ENCODE peak calls at places on chromosomes 12 and 14, in eight cellular contexts. R is neural progenitor cell, D is K562, K is GM23248, F is HCT116, C is astrocyte, W is mammary epithelial cell, L is HepG2. M is an unnamed sample.
A peak's percentile ranks its signal among the peaks of the same experiment; 100 is the strongest.

GRCh38 chr14:50658203-50658602 is 9.9 kb downstream of the SAV1 start:
- DNase-seq in R (peak; percentile 33), D (no peak), K (peak; percentile 80), F (no peak), C (peak; percentile 57), W (no peak), L (no peak), M (peak; percentile 86)

GRCh38 chr12:106769546-106769945 is 4.9 kb upstream of the RIC8B start:
- DNase-seq in R (no peak), D (no peak), K (peak; percentile 31), F (no peak), C (peak; percentile 29), W (no peak), L (no peak), M (no peak)

GRCh38 chr12:108980831-108981618 is 39.8 kb downstream of the SVOP start:
- DNase-seq in R (no peak), D (no peak), K (peak; percentile 50), F (no peak), C (peak; percentile 81), W (no peak), L (no peak), M (no peak)

GRCh38 chr14:106039400-106039799 is 513.0 kb downstream of the TMEM121 start:
- DNase-seq in R (no peak), D (peak; percentile 36), K (no peak), F (peak; percentile 7), C (no peak), W (no peak), L (no peak), M (no peak)

GRCh38 chr12:38159092-38159551 is 157.5 kb upstream of the ALG10B start:
- DNase-seq in R (no peak), D (no peak), K (no peak), F (no peak), C (no peak), W (no peak), L (no peak), M (no peak)

GRCh38 chr12:49190317-49190716 is 1.4 kb upstream of the TUBA1A start:
- DNase-seq in R (peak; percentile 68), D (no peak), K (no peak), F (no peak), C (no peak), W (no peak), L (no peak), M (no peak)

GRCh38 chr12:89216141-89216952 is 136.0 kb downstream of the DUSP6 start:
- DNase-seq in R (no peak), D (no peak), K (no peak), F (no peak), C (no peak), W (no peak), L (no peak), M (peak; percentile 82)

GRCh38 chr12:64752833-64753238 is 6.4 kb downstream of the GNS start:
- DNase-seq in R (no peak), D (no peak), K (no peak), F (no peak), C (no peak), W (no peak), L (no peak), M (peak; percentile 84)

GRCh38 chr14:55701638-55702037 is 121.6 kb downstream of the KTN1 start:
- DNase-seq in R (no peak), D (no peak), K (peak; percentile 86), F (no peak), C (peak; percentile 82), W (peak; percentile 82), L (no peak), M (no peak)

GRCh38 chr12:93848453-93849120 is 171.4 kb downstream of the CRADD start:
- DNase-seq in R (no peak), D (no peak), K (no peak), F (no peak), C (no peak), W (no peak), L (no peak), M (peak; percentile 6)

GRCh38 chr12:22974865-22975264 is 349.9 kb downstream of the ETNK1 start:
- DNase-seq in R (no peak), D (peak; percentile 14), K (peak; percentile 96), F (peak; percentile 15), C (peak; percentile 94), W (peak; percentile 79), L (peak; percentile 13), M (peak; percentile 83)

GRCh38 chr12:22971247-22971646 is 346.3 kb downstream of the ETNK1 start:
- DNase-seq in R (no peak), D (no peak), K (peak; percentile 11), F (no peak), C (no peak), W (no peak), L (no peak), M (no peak)

GRCh38 chr12:22971771-22972191 is 346.8 kb downstream of the ETNK1 start:
- DNase-seq in R (no peak), D (no peak), K (peak; percentile 39), F (no peak), C (no peak), W (no peak), L (no peak), M (no peak)

DNA sequence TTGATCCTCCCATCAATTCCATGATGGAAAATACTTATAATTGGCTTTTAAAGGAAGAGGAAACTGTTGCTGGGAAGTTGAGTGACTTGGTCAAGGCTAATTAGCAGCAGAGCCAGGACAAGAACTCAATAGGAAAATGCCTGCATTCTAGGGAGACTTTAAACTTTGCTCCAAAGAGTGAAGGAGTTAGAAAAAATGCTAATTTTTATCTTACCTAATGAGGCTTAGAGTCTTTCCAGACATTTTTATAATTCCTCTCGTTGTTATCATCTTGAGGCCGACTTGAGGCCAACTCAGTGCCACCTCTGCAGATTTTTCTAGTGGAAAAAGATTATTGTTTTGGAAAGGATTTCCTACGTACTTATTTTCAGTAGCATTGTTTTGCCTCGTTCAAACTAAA is 344.6 kb downstream of the ETNK1 start:
- DNase-seq in R (no peak), D (no peak), K (no peak), F (no peak), C (peak; percentile 53), W (no peak), L (no peak), M (no peak)
- H2AFZ ChIP-seq in R (peak overlapping the region; percentile 20), D (no peak overlapping the region), K (no peak overlapping the region), F (no peak overlapping the region), C (no peak overlapping the region), W (no peak overlapping the region), L (no peak overlapping the region), M (no peak overlapping the region)

GRCh38 chr12:53951577-53952334 is 2.9 kb upstream of the HOXC12 start:
- DNase-seq in R (peak; percentile 40), D (no peak), K (no peak), F (no peak), C (no peak), W (no peak), L (no peak), M (no peak)
- TF ChIP-seq EZH2 in R (peak; percentile 83), D (no peak), K (no peak), F (no peak), C (peak; percentile 82), W (no peak), L (no peak), M (peak; percentile 89)

GRCh38 chr14:23151342-23151741 is 32.1 kb downstream of the SLC7A8 start:
- DNase-seq in R (no peak), D (no peak), K (no peak), F (no peak), C (no peak), W (no peak), L (no peak), M (no peak)

GRCh38 chr14:23149745-23150144 is 30.7 kb upstream of the CEBPE start:
- DNase-seq in R (no peak), D (no peak), K (no peak), F (no peak), C (no peak), W (no peak), L (no peak), M (no peak)

GRCh38 chr14:23154876-23155587 is 28.4 kb downstream of the SLC7A8 start:
- DNase-seq in R (peak; percentile 64), D (peak; percentile 78), K (peak; percentile 95), F (no peak), C (peak; percentile 85), W (peak; percentile 58), L (no peak), M (peak; percentile 85)

GRCh38 chr14:23159516-23159915 is 23.9 kb downstream of the SLC7A8 start:
- DNase-seq in R (no peak), D (no peak), K (no peak), F (no peak), C (no peak), W (no peak), L (no peak), M (no peak)

GRCh38 chr14:23153891-23154796 is 29.3 kb downstream of the SLC7A8 start:
- DNase-seq in R (peak; percentile 46), D (peak; percentile 94), K (peak; percentile 96), F (peak; percentile 38), C (peak; percentile 41), W (peak; percentile 78), L (no peak), M (peak; percentile 61)
- H2AFZ ChIP-seq in R (no peak overlapping the region), D (peak overlapping the region; percentile 87), K (peak overlapping the region; percentile 92), F (no peak overlapping the region), C (no peak overlapping the region), W (peak overlapping the region; percentile 70), L (no peak overlapping the region), M (peak overlapping the region; percentile 92)

GRCh38 chr12:114412307-114412706 is 6.4 kb upstream of the TBX5 start:
- DNase-seq in R (no peak), D (no peak), K (no peak), F (no peak), C (no peak), W (no peak), L (no peak), M (no peak)

GRCh38 chr12:114412825-114413749 is 7.1 kb upstream of the TBX5 start:
- DNase-seq in R (no peak), D (no peak), K (peak; percentile 58), F (no peak), C (no peak), W (no peak), L (no peak), M (no peak)

GRCh38 chr12:114409796-114410520 is 4.0 kb upstream of the TBX5 start:
- DNase-seq in R (no peak), D (no peak), K (peak; percentile 47), F (no peak), C (no peak), W (no peak), L (no peak), M (no peak)

GRCh38 chr12:114408881-114409795 is 3.2 kb upstream of the TBX5 start:
- DNase-seq in R (peak; percentile 64), D (no peak), K (peak; percentile 87), F (no peak), C (no peak), W (no peak), L (no peak), M (no peak)

DNA sequence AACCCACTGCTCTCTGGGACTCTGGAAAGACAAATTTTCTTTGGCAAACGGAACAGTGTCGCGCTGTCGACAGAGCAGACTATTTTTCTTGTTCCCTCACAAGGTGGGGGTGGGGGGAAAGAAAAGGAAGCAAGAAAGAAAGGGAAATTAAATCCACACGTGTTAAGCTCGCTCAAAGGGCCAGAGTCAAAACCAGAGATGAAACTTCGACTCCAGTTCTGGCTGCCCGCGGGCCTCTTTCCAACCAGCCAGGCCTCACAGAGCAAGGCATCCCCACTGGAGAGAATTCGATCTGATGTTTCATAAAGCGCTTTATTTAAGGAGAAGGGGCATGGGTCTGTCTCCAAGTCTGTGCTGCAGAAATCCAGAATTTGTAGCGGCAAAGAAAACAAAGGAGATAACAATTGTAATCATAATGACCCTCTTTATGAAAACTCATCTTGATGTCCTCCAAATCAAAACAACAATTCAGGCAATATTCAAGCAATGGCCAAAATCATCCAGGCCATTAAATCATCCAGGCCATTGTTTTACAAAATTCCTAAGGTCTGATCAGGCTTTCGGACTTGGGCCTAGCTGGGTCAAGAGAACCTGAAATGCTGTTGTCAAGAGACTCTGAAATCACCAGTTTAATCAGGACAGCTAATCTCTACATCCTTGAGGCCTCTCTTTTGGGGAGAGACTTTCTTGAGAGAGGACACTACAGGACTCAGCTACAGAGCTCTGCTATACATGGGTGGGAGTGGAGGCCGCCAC is 5.3 kb upstream of the TBX5 start:
- DNase-seq in R (no peak), D (no peak), K (peak; percentile 74), F (no peak), C (no peak), W (no peak), L (no peak), M (no peak)
- TF ChIP-seq EZH2 in R (no peak), D (no peak), K (no peak), F (no peak), C (no peak), W (no peak), L (no peak), M (peak; percentile 32)